ENCODE peak calls at places on chromosomes 3 and 15, in four cellular contexts. Z, E, X and O are unnamed samples.

GRCh38 chr3:24495334-24495994 is 814 bp upstream of the THRB start:
- DNase-seq in Z (peak), E (peak), X (peak), O (peak)

GRCh38 chr3:33194303-33194702 is 24.3 kb downstream of the SUSD5 start:
- DNase-seq in Z (no peak), E (no peak), X (no peak), O (no peak)

GRCh38 chr3:115512565-115513410 is 110.5 kb upstream of the GAP43 start:
- DNase-seq in Z (no peak), E (no peak), X (no peak), O (peak)

GRCh38 chr15:70262171-70262570 is 164.5 kb upstream of the TLE3 start:
- DNase-seq in Z (no peak), E (no peak), X (no peak), O (no peak)

GRCh38 chr3:132772252-132772651 is 50.0 kb upstream of the NPHP3 start:
- DNase-seq in Z (no peak), E (no peak), X (no peak), O (no peak)

GRCh38 chr3:192080336-192080735 is 619.4 kb downstream of the PYDC2 start:
- DNase-seq in Z (no peak), E (no peak), X (no peak), O (no peak)

GRCh38 chr3:113111308-113111707 is 100.0 kb upstream of the BOC start:
- DNase-seq in Z (no peak), E (no peak), X (no peak), O (no peak)

GRCh38 chr3:41690766-41691563 is 270.9 kb downstream of the ULK4 start:
- DNase-seq in Z (peak), E (no peak), X (no peak), O (no peak)

GRCh38 chr3:23508464-23508863 is 297.3 kb upstream of the UBE2E1 start:
- DNase-seq in Z (no peak), E (no peak), X (no peak), O (no peak)

GRCh38 chr3:120177151-120177550 is 82.9 kb upstream of the GSK3B start:
- DNase-seq in Z (no peak), E (no peak), X (no peak), O (no peak)

GRCh38 chr15:43953402-43953801 is 126.6 kb downstream of the WDR76 start:
- DNase-seq in Z (no peak), E (no peak), X (no peak), O (no peak)

GRCh38 chr3:180974286-180974685 is 15.2 kb downstream of the DNAJC19 start:
- DNase-seq in Z (no peak), E (no peak), X (no peak), O (no peak)

GRCh38 chr3:101195951-101196713 is 124.2 kb downstream of the IMPG2 start:
- DNase-seq in Z (no peak), E (no peak), X (no peak), O (no peak)

GRCh38 chr3:99568936-99569335 is 69.5 kb upstream of the COL8A1 start:
- DNase-seq in Z (no peak), E (no peak), X (no peak), O (no peak)
- TF ChIP-seq POLR2AphosphoS5 in Z (no peak), E (no peak), X (no peak), O (no peak)

DNA sequence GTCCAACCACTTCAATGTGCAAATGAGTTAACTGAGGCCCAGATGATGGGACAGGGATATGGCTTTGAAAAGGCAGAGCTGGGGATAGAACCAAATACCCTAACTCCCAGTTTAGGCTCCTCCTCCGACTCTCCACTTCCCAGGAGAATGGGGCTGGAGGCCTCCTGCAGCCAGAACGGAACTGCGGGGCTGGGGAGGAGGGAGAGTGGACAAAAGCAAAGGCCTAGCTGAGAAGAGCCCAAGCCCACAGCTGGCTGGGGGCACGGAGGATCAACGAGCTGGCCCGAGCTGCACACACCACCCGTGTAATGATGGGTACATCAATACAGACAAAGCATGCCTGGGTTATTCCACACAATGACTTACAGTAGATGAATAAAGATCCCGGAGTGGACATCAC is 74.8 kb downstream of the NUP210 start:
- DNase-seq in Z (no peak), E (no peak), X (no peak), O (no peak)
- H3K27ac ChIP-seq in Z (no peak), E (no peak), X (no peak), O (no peak)

DNA sequence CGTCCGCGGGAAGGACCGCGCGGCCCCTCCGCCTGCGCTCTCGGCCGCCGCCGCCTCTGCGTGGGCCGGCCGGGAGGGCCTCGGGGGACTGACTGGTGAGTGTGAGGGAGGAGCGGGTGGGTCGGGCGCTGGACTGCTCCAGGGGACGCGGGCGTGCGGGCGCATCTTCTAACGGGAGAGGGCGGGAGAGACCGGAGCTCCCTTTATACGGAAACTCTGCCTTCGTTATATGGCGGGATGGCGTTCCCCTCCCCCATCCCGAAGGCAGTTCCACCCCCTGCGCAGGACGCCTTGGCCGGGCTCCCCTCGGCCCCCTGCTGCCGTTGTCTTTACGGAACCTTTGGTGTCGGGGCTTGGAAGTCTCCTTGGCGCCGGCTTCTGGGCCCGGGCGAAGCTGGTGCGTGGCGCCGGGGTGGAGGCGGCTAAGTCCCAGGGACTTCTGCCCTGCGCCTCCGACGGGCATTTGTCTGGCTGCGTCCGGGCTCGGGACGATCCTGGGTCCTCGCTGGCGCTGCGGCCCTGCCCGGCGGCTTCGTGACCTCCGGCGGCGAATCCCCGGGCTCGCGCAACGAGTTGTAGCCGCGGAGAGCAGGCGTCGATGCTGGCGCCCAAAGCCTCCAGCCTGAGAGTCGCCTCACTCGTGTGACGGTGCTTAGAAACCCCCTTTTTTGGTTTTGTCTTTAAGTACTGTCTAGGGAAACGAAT is 518 bp downstream of the ZNF639 start:
- DNase-seq in Z (peak), E (peak), X (peak), O (peak)
- TF ChIP-seq POLR2A in Z (peak), E (no peak), X (no peak), O (no peak)

GRCh38 chr15:66679043-66679656 is 22.9 kb upstream of the SMAD6 start:
- DNase-seq in Z (no peak), E (no peak), X (no peak), O (no peak)

GRCh38 chr15:66680502-66680901 is 21.5 kb upstream of the SMAD6 start:
- DNase-seq in Z (no peak), E (no peak), X (no peak), O (no peak)

GRCh38 chr15:66681395-66681794 is 20.6 kb upstream of the SMAD6 start:
- DNase-seq in Z (no peak), E (no peak), X (no peak), O (no peak)

GRCh38 chr15:66677336-66677735 is 24.7 kb upstream of the SMAD6 start:
- DNase-seq in Z (no peak), E (no peak), X (no peak), O (no peak)

DNA sequence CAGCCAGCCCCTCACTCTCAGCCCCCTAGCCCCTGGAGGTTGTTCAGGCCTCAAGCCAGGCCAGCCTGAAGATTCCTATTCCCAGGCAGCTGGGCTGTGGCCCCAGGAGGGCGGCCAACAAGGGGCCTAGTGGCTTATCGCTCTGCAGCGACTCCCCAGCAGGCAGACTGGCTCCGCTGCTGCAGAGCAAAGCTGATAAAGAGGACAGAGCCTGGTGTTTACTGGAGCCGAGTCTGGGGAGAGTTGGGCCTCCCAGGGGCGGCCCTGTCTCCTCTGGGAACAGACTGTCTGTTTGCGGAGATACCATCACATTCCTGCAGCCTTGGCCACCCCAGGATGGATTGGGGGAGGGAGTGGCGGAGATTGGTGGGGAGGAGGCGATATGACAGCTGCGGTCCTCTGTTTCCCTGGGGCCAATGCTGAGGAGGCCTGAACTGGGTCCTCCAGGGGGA is 22.4 kb upstream of the SMAD6 start:
- DNase-seq in Z (no peak), E (peak), X (no peak), O (no peak)
- TF ChIP-seq POLR2AphosphoS5 in Z (no peak), E (no peak), X (no peak), O (no peak)

DNA sequence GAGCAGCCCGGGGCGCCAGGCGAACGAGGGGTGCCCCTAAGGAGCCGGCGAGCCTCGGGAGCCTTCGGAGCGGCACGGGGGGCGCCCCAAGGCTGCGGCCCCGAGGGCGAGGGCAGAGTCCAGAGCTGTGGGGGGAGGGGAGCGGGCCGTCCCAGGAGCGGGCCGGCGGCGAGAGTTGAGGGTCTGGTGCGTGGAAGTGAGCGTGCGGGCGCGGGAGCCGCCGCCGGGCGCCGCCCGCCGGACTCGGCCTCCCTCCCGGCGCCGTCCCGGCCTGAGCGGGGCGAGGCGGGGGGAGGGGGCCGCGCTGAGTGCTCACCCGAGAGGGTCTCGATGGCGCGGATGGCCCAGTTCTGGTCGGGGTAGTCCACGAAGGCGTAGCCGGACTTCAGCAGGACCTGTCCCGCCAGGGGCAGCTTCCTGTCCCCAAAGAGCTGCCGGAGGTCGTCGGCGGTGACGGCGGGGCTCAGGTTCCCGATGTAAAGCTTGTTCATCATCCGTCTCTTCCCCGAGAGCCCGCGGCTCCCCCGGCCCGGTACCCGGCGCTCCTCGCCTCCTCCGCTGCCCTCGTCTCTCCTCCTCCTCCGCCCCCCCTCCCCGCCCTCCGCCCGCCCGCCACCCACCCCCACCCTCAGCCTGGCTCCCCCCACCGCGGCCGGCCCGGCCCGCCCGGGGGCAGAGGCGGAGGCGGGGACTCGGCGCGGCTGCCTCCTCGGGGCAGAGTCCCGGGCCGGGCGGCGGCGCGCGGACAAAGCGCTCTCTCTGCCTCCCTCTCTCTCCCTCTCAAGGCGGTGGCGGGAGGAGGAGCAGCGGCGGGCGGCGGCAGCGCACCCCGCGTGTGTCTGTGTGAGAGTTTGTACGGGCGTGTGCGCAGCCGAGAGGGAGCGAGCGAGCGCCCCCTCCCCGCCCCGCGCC is at the start of gene IGF2BP2:
- DNase-seq in Z (peak), E (peak), X (peak), O (peak)
- H3K27ac ChIP-seq in Z (peak), E (peak), X (peak), O (peak)

GRCh38 chr3:157438371-157438735 is 1.7 kb downstream of the PTX3 start:
- DNase-seq in Z (no peak), E (no peak), X (no peak), O (no peak)

GRCh38 chr3:157442729-157443128 is 6.1 kb downstream of the PTX3 start:
- DNase-seq in Z (no peak), E (no peak), X (no peak), O (no peak)

GRCh38 chr3:157441102-157441622 is 4.5 kb downstream of the PTX3 start:
- DNase-seq in Z (no peak), E (no peak), X (no peak), O (no peak)

DNA sequence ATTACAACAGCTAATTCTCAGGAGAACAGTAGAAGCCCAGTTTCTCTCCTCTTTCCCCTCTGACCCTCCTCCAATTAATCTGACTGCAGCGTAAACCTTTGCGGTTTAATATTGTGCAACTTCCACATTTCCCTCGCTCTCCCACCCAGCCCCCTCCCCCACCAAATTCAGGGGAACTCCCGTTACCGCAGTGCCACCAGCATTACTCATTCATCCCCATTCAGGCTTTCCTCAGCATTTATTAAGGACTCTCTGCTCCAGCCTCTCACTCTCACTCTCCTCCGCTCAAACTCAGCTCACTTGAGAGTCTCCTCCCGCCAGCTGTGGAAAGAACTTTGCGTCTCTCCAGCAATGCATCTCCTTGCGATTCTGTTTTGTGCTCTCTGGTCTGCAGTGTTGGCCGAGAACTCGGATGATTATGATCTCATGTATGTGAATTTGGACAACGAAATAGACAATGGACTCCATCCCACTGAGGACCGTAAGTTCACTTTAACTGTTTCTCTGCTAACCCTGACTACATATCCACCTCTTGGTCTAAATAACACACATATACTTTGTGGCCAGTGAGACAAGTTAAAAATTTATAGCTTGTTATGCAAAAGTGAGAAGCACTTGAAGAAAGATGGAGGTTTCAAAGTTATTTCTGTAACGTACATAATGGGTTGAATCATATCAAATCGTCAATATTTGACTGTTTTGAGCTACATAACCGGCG is at the start of gene PTX3:
- DNase-seq in Z (no peak), E (no peak), X (peak), O (peak)
- TF ChIP-seq POLR2A in Z (peak), E (no peak), X (no peak), O (no peak)

GRCh38 chr3:15056676-15057404 is 8.3 kb downstream of the MRPS25 start:
- DNase-seq in Z (no peak), E (no peak), X (no peak), O (no peak)

GRCh38 chr3:15064299-15064834 is 748 bp downstream of the MRPS25 start:
- DNase-seq in Z (peak), E (no peak), X (no peak), O (no peak)

GRCh38 chr3:15063656-15064286 is 1.3 kb downstream of the MRPS25 start:
- DNase-seq in Z (no peak), E (no peak), X (no peak), O (no peak)

GRCh38 chr3:15063238-15063637 is 1.9 kb downstream of the MRPS25 start:
- DNase-seq in Z (no peak), E (no peak), X (no peak), O (no peak)

DNA sequence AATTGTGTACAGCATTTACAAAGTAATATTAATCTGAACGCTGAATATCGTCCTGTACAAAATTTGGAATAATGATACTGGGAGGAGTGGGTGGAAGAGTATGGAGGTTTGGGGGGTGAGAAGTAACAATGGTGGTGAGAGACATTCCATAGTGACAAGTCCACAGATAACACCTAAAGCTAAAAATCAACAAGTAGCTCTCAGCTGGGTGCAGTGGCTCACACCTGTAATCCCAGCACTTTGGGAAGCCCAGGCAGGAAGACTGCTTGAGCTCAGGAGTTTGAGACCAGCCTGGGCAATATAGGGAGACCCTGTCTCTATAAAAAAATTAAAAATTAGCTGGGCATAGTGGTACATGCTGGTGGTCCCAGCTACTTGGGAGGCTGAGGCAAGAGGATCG is 5.1 kb downstream of the MRPS25 start:
- DNase-seq in Z (no peak), E (no peak), X (no peak), O (no peak)
- TF ChIP-seq POLR2AphosphoS5 in Z (no peak), E (no peak), X (no peak), O (no peak)

GRCh38 chr3:195003893-195004289 is 267.1 kb downstream of the XXYLT1 start:
- DNase-seq in Z (no peak), E (no peak), X (no peak), O (no peak)

GRCh38 chr3:195004512-195005250 is 266.3 kb downstream of the XXYLT1 start:
- DNase-seq in Z (no peak), E (no peak), X (no peak), O (peak)

GRCh38 chr3:195005251-195005620 is 265.7 kb downstream of the XXYLT1 start:
- DNase-seq in Z (no peak), E (no peak), X (no peak), O (no peak)

GRCh38 chr3:195001961-195002861 is 268.7 kb downstream of the XXYLT1 start:
- DNase-seq in Z (peak), E (peak), X (no peak), O (no peak)

DNA sequence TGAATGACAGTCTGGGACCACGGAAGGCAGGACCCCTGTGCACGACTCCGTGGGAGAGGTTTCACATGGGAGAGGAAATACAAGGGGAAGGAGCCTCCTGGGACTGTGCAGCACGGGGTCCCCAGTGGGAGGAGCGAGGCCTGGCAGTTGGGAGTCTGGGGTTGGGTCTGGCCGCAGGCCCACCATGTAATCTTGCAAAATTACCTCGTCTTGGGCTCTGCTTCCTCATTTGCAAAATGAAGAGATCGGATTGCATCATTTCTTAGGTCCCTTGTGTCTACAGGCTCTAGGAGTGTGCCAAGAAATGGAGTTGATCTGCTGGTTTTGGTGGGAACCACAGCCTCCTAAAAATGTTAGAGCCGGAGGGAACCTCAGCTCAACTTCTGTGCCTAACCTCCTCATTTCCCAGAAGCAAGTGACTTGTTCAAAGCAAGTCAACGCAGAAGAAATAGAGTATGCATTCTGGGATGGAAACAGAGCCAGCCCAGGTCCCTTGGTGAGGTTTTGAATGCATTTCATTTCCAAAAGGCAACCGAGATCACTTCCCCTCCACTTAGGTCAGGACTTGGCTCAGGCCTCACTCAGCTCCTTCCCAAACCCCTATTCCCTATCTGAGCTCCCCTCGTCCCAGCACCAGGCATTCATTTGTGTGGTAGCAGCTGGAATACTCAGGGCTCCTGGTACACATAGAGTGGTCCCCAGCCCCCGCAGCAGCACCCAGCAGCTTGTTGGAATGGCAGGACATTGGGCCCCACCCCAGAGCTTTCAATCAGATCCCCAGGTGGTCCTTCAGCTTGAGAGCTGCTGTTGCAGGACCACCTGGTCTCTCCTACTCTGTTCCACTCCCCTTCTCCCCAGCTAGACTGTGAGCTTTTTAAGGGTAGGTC is 267.7 kb downstream of the XXYLT1 start:
- DNase-seq in Z (peak), E (no peak), X (peak), O (peak)
- H3K27ac ChIP-seq in Z (no peak), E (no peak), X (peak), O (peak)